ENCODE peak calls at places on chromosome 10, in five cellular contexts. I is cardiac muscle cell, D is lower lobe of right lung, E is AG04450, W is testis. R is an unnamed sample.

GRCh38 chr10:96413151-96413787 is 54.5 kb upstream of the OPALIN start:
- DNase-seq in I (no peak), D (no peak), E (no peak), W (no peak), R (no peak)

GRCh38 chr10:18044976-18045720 is 93.4 kb downstream of the SLC39A12 start:
- DNase-seq in I (no peak), D (no peak), E (peak), W (no peak), R (peak)

GRCh38 chr10:50805981-50806622 is 66.4 kb downstream of the ASAH2B start:
- DNase-seq in I (no peak), D (no peak), E (no peak), W (no peak), R (no peak)

GRCh38 chr10:57696641-57697040 is 571.1 kb downstream of the IPMK start:
- DNase-seq in I (no peak), D (no peak), E (no peak), W (no peak), R (peak)

GRCh38 chr10:119807960-119808697 is 64.5 kb downstream of the MCMBP start:
- DNase-seq in I (no peak), D (no peak), E (peak), W (no peak), R (peak)

GRCh38 chr10:102231357-102232318 is 5.5 kb downstream of the ELOVL3 start:
- DNase-seq in I (peak), D (peak), E (no peak), W (peak), R (no peak)

GRCh38 chr10:7260412-7260900 is 150.4 kb downstream of the SFMBT2 start:
- DNase-seq in I (peak), D (no peak), E (peak), W (no peak), R (peak)

GRCh38 chr10:126397640-126398382 is 9.5 kb upstream of the ADAM12 start:
- DNase-seq in I (no peak), D (no peak), E (peak), W (no peak), R (peak)

GRCh38 chr10:119541046-119541445 is 1.5 kb downstream of the RGS10 start:
- DNase-seq in I (no peak), D (no peak), E (no peak), W (no peak), R (no peak)

GRCh38 chr10:73758704-73759511 is 14.7 kb downstream of the SEC24C start:
- DNase-seq in I (no peak), D (no peak), E (no peak), W (no peak), R (no peak)

GRCh38 chr10:96846926-96847325 is 14.8 kb downstream of the LCOR start:
- DNase-seq in I (no peak), D (no peak), E (no peak), W (no peak), R (no peak)

GRCh38 chr10:58647770-58648169 is 135.1 kb downstream of the BICC1 start:
- DNase-seq in I (no peak), D (no peak), E (no peak), W (no peak), R (no peak)

GRCh38 chr10:113959383-113959760 is 84.3 kb upstream of the ADRB1 start:
- DNase-seq in I (no peak), D (no peak), E (no peak), W (no peak), R (peak)

GRCh38 chr10:96747734-96748550 is 27.6 kb upstream of the PIK3AP1 start:
- DNase-seq in I (no peak), D (no peak), E (no peak), W (no peak), R (no peak)

GRCh38 chr10:30443049-30443448 is 9.1 kb downstream of the MAP3K8 start:
- DNase-seq in I (no peak), D (no peak), E (no peak), W (no peak), R (no peak)

GRCh38 chr10:26860026-26860541 is 674 bp downstream of the ABI1 start:
- DNase-seq in I (peak), D (peak), E (peak), W (peak), R (peak)

GRCh38 chr10:26861326-26861998 is 704 bp upstream of the ABI1 start:
- DNase-seq in I (no peak), D (no peak), E (no peak), W (no peak), R (no peak)

GRCh38 chr10:26858707-26859034 is 2.1 kb downstream of the ABI1 start:
- DNase-seq in I (no peak), D (no peak), E (no peak), W (no peak), R (no peak)

GRCh38 chr10:26859241-26860025 is 1.3 kb downstream of the ABI1 start:
- DNase-seq in I (peak), D (no peak), E (no peak), W (no peak), R (no peak)

GRCh38 chr10:26860542-26861325 is at the start of gene ABI1:
- DNase-seq in I (peak), D (peak), E (peak), W (peak), R (peak)
- TF ChIP-seq CTCF in I (peak), D (peak), E (peak), W (peak), R (peak)

GRCh38 chr10:45000138-45000763 is 472 bp upstream of the ZNF22 start:
- DNase-seq in I (no peak), D (no peak), E (no peak), W (peak), R (peak)
- H3K27ac ChIP-seq in I (peak), D (peak), E (peak), W (peak), R (peak)

DNA sequence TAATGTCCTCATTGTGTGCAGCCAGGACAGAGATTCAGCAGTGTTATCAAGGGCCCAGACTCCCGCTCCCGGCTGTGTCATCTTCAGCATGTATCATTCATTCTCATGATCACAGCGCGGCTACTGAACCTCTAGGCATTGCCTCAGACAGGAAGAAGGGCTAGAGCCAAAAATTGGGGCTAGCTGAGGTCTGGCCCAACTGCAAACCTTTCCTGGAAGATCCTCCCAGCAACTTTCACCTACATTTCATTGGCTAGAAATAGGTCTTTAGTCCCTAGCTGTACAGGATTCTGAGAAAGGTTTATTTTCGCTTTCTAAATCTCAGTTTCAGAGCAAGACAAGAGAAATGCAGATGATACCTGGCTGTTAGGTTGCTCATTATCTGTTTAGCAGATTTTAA is 81.9 kb downstream of the CREM start:
- DNase-seq in I (no peak), D (no peak), E (no peak), W (no peak), R (no peak)
- TF ChIP-seq CTCF in I (no peak), D (no peak), E (no peak), W (no peak), R (no peak)

GRCh38 chr10:64329510-64329909 is 808.3 kb downstream of the REEP3 start:
- DNase-seq in I (no peak), D (no peak), E (no peak), W (no peak), R (no peak)
- H3K27ac ChIP-seq in I (no peak), D (no peak), E (no peak), W (no peak), R (no peak)

GRCh38 chr10:88122145-88122544 is 258.7 kb downstream of the PTEN start:
- DNase-seq in I (no peak), D (no peak), E (no peak), W (no peak), R (no peak)
- TF ChIP-seq CTCF in I (no peak), D (no peak), E (no peak), W (no peak), R (no peak)

DNA sequence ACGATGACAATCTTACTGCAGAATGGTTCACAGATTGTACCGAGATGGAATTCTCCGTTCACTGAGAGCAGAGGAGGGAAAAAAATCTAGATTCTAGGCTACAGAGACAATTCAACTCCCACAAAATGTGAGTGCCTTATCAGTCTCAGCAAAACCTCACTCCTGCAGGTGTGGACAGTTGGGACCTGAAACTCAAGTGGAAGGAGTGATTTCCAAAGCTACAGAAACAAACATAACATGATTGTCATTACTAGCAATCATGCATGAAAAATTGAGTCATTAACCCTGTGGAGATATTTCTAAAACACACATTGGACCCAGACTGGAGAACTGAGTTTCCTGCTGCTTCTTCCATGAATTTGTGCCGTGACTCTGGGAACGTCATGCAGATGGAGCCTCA is 70.3 kb downstream of the CALML3 start:
- DNase-seq in I (no peak), D (no peak), E (no peak), W (no peak), R (no peak)
- H3K27ac ChIP-seq in I (no peak), D (no peak), E (no peak), W (no peak), R (peak)

GRCh38 chr10:85995791-85996190 is 370.8 kb downstream of the GRID1 start:
- DNase-seq in I (peak), D (no peak), E (no peak), W (peak), R (peak)
- TF ChIP-seq CTCF in I (peak), D (peak), E (peak), W (no peak), R (peak)

DNA sequence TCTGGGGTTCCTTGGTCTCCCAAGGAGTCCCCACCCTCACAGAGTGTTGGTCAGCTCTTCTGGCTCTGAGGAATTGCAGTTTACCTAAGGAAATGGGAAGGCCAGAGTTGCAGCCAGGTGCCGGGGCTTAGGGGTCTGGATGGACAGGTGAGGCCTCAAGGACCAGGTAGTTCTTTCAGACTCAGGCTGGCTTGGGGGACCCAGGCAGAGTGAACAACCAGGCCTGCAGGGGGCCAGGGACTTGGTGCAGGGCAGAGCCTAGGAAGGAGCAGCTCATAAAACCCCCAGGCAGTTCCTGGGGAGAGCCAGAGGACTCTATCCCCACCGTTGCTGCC is 9.3 kb upstream of the OPN4 start:
- DNase-seq in I (no peak), D (no peak), E (no peak), W (peak), R (no peak)
- H3K27ac ChIP-seq in I (no peak), D (no peak), E (no peak), W (no peak), R (no peak)

GRCh38 chr10:110020265-110020664 is 12.5 kb downstream of the ADD3 start:
- DNase-seq in I (no peak), D (no peak), E (no peak), W (peak), R (no peak)

GRCh38 chr10:110017940-110018339 is 10.2 kb downstream of the ADD3 start:
- DNase-seq in I (no peak), D (no peak), E (no peak), W (no peak), R (no peak)

GRCh38 chr10:110016957-110017514 is 9.3 kb downstream of the ADD3 start:
- DNase-seq in I (no peak), D (no peak), E (no peak), W (no peak), R (no peak)

GRCh38 chr10:110013615-110014293 is 6.0 kb downstream of the ADD3 start:
- DNase-seq in I (no peak), D (no peak), E (no peak), W (no peak), R (no peak)

DNA sequence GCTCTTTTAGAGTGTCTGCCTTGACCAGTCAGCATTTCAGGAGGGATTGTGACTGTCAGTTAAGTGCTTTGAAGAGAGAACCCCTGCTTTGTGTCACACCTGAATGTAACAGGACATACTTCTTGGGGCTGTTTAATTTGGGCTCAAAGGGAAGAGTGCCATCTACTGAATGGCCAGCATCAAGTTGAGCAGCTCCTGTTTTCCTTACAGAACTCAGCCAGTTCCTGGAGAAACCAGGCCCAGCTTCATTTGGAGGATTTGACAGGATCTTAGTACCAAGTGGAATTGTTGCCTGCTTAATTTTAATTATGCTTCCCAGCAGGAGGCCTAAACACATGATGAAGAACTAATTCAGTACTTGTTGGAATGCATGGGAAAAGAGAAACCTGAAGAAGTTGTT is 8.3 kb downstream of the ADD3 start:
- DNase-seq in I (peak), D (no peak), E (no peak), W (peak), R (no peak)
- TF ChIP-seq CTCF in I (peak), D (no peak), E (peak), W (no peak), R (peak)